ENCODE peak calls at places on chromosomes 2 and 18, in nine cellular contexts. W, H, X, A, F, I, O, M and U are unnamed samples.

GRCh38 chr2:205175831-205176230 is 506.5 kb upstream of the NRP2 start:
- DNase-seq in W (no peak), O (no peak), I (no peak), F (no peak), H (no peak), M (no peak), A (no peak), X (no peak), U (no peak)

GRCh38 chr2:172996387-172996961 is 79.2 kb upstream of the MAP3K20 start:
- DNase-seq in O (no peak), F (no peak), H (no peak), I (no peak), W (peak), A (no peak), X (no peak), M (no peak), U (no peak)

GRCh38 chr18:37294951-37295350 is 270.6 kb downstream of the CELF4 start:
- DNase-seq in M (peak), O (peak), H (no peak), W (no peak), F (no peak), I (peak), A (peak), X (no peak), U (peak)

GRCh38 chr2:121210691-121211090 is 74.3 kb downstream of the TFCP2L1 start:
- DNase-seq in F (no peak), H (peak), M (no peak), O (no peak), W (peak), A (no peak), I (no peak), X (no peak), U (no peak)

GRCh38 chr2:88055049-88055435 is 541 bp downstream of the KRCC1 start:
- DNase-seq in X (peak), H (no peak), O (no peak), M (no peak), F (no peak), I (no peak), A (peak), W (no peak), U (no peak)

GRCh38 chr18:58891753-58892152 is 27.1 kb downstream of the ZNF532 start:
- DNase-seq in F (no peak), X (no peak), W (no peak), M (no peak), I (no peak), O (no peak), H (no peak), A (no peak), U (no peak)

GRCh38 chr2:128756372-128756730 is 437.7 kb upstream of the HS6ST1 start:
- DNase-seq in H (no peak), M (no peak), W (no peak), A (peak), F (no peak), I (no peak), X (no peak), O (peak), U (no peak)

GRCh38 chr2:168529054-168529833 is 73.2 kb downstream of the CERS6 start:
- DNase-seq in M (no peak), A (no peak), I (no peak), H (no peak), W (peak), F (no peak), O (no peak), X (no peak), U (no peak)

GRCh38 chr18:75160315-75160714 is 48.6 kb downstream of the PTGR3 start:
- DNase-seq in F (no peak), H (no peak), W (no peak), X (no peak), M (peak), I (no peak), O (no peak), A (no peak), U (no peak)

GRCh38 chr18:23935804-23936203 is 78.8 kb upstream of the TTC39C start:
- DNase-seq in M (no peak), A (no peak), X (no peak), H (no peak), W (no peak), O (no peak), I (no peak), F (no peak), U (no peak)

GRCh38 chr2:238095143-238095542 is 5.0 kb upstream of the ESPNL start:
- DNase-seq in H (no peak), I (no peak), O (no peak), F (no peak), A (no peak), W (no peak), X (no peak), M (no peak), U (no peak)

GRCh38 chr2:148614332-148615049 is 30.1 kb upstream of the EPC2 start:
- DNase-seq in I (no peak), A (peak), W (peak), M (peak), O (no peak), F (peak), X (no peak), H (peak), U (no peak)

GRCh38 chr18:60053747-60054304 is 154.0 kb downstream of the PMAIP1 start:
- DNase-seq in M (no peak), X (no peak), F (peak), I (no peak), W (peak), H (peak), O (no peak), A (peak), U (no peak)

GRCh38 chr2:233387667-233388528 is 33.6 kb downstream of the DGKD start:
- DNase-seq in W (peak), O (no peak), M (no peak), F (peak), I (no peak), X (peak), H (no peak), A (peak), U (no peak)

GRCh38 chr2:242075163-242075562 is 205.6 kb downstream of the RTP5 start:
- DNase-seq in M (no peak), X (no peak), A (peak), I (no peak), W (peak), F (peak), O (no peak), H (peak), U (no peak)

GRCh38 chr2:64731746-64732145 is 78.0 kb upstream of the SERTAD2 start:
- DNase-seq in W (no peak), X (no peak), A (no peak), F (no peak), H (no peak), I (no peak), M (no peak), O (no peak), U (no peak)

GRCh38 chr18:493974-494601 is 6.4 kb downstream of the COLEC12 start:
- DNase-seq in W (no peak), X (no peak), F (no peak), O (no peak), I (no peak), A (no peak), M (no peak), H (no peak), U (no peak)

GRCh38 chr2:105244443-105244842 is 2.9 kb downstream of the GPR45 start:
- DNase-seq in H (no peak), I (no peak), O (no peak), M (no peak), W (no peak), A (no peak), F (no peak), X (no peak), U (no peak)

GRCh38 chr2:11234309-11234708 is 79.0 kb downstream of the SLC66A3 start:
- DNase-seq in I (no peak), A (peak), X (no peak), H (no peak), F (no peak), M (no peak), W (no peak), O (no peak), U (no peak)

GRCh38 chr18:54223568-54224241 is 764 bp downstream of the MBD2 start:
- DNase-seq in H (peak), X (peak), M (peak), I (no peak), W (peak), F (peak), A (peak), O (peak), U (peak)

GRCh38 chr2:177171418-177171865 is 41.2 kb upstream of the HNRNPA3 start:
- DNase-seq in A (no peak), I (no peak), M (no peak), O (no peak), W (no peak), H (no peak), F (no peak), X (no peak), U (no peak)

GRCh38 chr2:67823726-67824125 is 239.1 kb downstream of the C1D start:
- DNase-seq in I (no peak), W (no peak), F (no peak), X (no peak), M (no peak), A (no peak), H (no peak), O (no peak), U (no peak)

GRCh38 chr2:104378853-104379374 is 475.0 kb upstream of the POU3F3 start:
- DNase-seq in A (no peak), I (no peak), F (peak), W (no peak), O (no peak), H (no peak), M (no peak), X (no peak), U (peak)

GRCh38 chr2:37459095-37459981 is 114.9 kb downstream of the QPCT start:
- DNase-seq in W (peak), O (no peak), X (no peak), F (peak), A (peak), I (no peak), H (no peak), M (no peak), U (no peak)

GRCh38 chr2:143263045-143263625 is 133.9 kb downstream of the ARHGAP15 start:
- DNase-seq in A (no peak), O (no peak), W (no peak), I (no peak), M (peak), X (no peak), F (no peak), H (no peak), U (no peak)
- TF ChIP-seq CTCF in A (peak), O (peak), W (peak), I (no peak), M (peak), X (no peak), F (no peak), H (no peak), U (no peak)

GRCh38 chr2:234526711-234527110 is 29.8 kb upstream of the ARL4C start:
- DNase-seq in F (no peak), I (no peak), W (no peak), O (no peak), A (no peak), X (no peak), M (no peak), H (no peak), U (no peak)

GRCh38 chr2:234534515-234534914 is 37.6 kb upstream of the ARL4C start:
- DNase-seq in O (no peak), X (no peak), W (no peak), I (no peak), M (no peak), F (no peak), A (no peak), H (no peak), U (no peak)

GRCh38 chr2:234533631-234534030 is 36.8 kb upstream of the ARL4C start:
- DNase-seq in M (no peak), F (no peak), X (no peak), O (peak), H (no peak), A (no peak), I (no peak), W (no peak), U (no peak)

GRCh38 chr2:234528410-234529150 is 31.7 kb upstream of the ARL4C start:
- DNase-seq in O (no peak), W (no peak), X (no peak), M (no peak), H (no peak), F (no peak), A (no peak), I (no peak), U (no peak)
- TF ChIP-seq CTCF in O (no peak), W (no peak), X (no peak), M (no peak), H (no peak), F (no peak), A (no peak), I (no peak), U (no peak)

GRCh38 chr2:192029089-192029488 is 165.6 kb downstream of the TMEFF2 start:
- DNase-seq in W (peak), F (no peak), I (no peak), M (peak), A (peak), X (no peak), O (peak), H (peak), U (peak)
- TF ChIP-seq CTCF in W (peak), F (peak), I (peak), M (peak), A (peak), X (no peak), O (no peak), H (no peak), U (no peak)

GRCh38 chr2:126749537-126749936 is 93.6 kb downstream of the GYPC start:
- DNase-seq in I (no peak), W (no peak), X (no peak), O (no peak), M (no peak), F (no peak), H (no peak), A (peak), U (no peak)
- TF ChIP-seq CTCF in I (peak), W (peak), X (no peak), O (no peak), M (no peak), F (peak), H (no peak), A (peak), U (peak)

GRCh38 chr2:197256021-197256420 is 54.6 kb downstream of the ANKRD44 start:
- DNase-seq in H (no peak), M (no peak), F (no peak), W (no peak), A (no peak), O (no peak), X (no peak), I (no peak), U (no peak)
- TF ChIP-seq CTCF in H (no peak), M (no peak), F (no peak), W (no peak), A (no peak), O (no peak), X (no peak), I (no peak), U (no peak)

GRCh38 chr2:110819711-110820110 is 87.3 kb downstream of the ACOXL start:
- DNase-seq in X (no peak), W (no peak), H (no peak), M (no peak), F (no peak), I (no peak), O (no peak), A (no peak), U (no peak)

GRCh38 chr2:110816404-110817365 is 84.3 kb downstream of the ACOXL start:
- DNase-seq in O (no peak), X (no peak), W (no peak), I (no peak), A (no peak), H (no peak), M (no peak), F (no peak), U (no peak)

GRCh38 chr2:110815938-110816337 is 83.6 kb downstream of the ACOXL start:
- DNase-seq in O (no peak), A (no peak), H (no peak), X (no peak), W (no peak), F (no peak), I (no peak), M (no peak), U (no peak)

GRCh38 chr2:110820128-110820527 is 87.8 kb downstream of the ACOXL start:
- DNase-seq in O (no peak), A (no peak), H (no peak), M (no peak), F (no peak), W (no peak), I (no peak), X (no peak), U (no peak)

DNA sequence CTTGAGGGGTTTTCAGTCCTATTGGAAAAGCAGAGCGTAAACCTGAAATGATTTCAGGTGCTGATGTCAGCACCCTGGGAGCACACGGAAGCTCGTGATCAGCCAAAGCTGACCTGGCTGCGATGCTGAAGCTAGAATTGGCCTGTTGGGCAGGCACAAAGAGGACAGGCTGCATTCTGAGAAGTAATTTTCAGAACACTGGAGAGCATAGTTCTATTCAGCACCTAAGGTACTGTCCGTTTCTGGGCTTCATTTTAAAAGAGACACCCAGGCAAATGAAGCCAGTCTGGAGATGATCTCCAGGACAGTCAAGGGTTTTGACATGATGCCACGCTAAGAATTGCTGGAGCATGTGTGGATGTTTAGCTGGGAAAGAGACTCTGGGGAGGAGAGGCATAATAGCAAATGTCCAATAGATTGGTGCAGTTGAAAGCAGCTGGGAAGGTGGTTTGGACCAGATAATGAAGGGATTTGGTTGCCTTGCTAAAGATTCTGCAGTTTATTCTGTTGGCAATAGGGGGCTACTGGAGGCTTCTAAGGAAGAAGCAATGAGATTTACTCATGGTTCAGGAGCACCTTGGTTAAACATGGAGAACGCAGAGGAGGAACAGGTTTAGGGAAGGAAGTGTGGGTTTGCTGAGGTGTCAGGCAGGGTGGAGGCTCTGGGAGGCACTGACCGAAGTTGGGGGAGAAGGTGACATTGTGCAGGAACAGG is 86.6 kb downstream of the ACOXL start:
- DNase-seq in A (no peak), O (no peak), H (no peak), F (no peak), I (no peak), W (no peak), M (no peak), X (no peak), U (no peak)
- TF ChIP-seq CTCF in A (peak), O (no peak), H (no peak), F (peak), I (peak), W (no peak), M (no peak), X (no peak), U (peak)

DNA sequence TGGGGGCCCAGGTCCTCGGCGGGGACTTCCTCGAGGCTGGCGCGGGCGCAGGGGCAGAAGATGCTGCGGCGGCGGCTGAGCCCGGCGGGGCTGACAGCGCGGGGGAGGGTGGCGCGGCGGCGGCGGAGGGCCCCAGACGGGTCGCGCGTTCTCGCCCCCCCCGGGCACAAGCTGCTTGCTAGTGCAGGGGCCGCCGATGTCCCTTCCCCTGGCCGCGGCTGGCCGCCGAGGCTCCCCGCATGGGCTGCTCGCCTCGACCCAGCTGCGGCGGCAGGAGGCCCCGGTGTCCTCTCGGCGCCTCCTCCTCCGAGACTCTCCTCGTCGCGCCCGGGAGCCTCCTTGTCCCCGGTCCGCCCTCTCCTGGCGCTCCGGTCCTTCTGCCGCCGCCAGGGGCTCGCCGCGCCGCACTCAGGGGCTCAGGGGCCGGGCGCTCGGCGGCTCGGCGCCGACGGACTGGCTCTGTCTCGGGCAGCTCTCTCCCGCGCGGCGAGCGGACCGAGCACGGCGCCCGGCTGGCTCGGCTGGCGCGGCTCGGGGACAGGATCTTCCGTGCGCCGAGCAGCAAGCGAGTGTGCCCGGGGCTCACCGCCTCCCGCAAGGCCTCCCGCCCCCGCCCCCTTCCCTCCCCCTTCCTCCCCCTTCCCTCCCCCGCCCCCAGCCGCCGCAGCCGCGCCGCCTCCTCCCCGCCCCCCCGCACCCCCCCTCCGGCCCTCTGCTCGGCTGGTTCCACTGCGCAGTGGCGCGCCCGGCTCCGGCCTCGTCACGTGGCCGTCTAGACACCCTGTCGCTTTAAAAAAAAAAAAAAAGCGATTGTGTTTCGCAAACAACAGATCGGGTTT is 902 bp upstream of the SMAD7 start:
- DNase-seq in W (peak), A (peak), I (no peak), H (no peak), X (peak), F (peak), M (peak), O (peak), U (peak)
- TF ChIP-seq CTCF in W (peak), A (no peak), I (peak), H (no peak), X (no peak), F (peak), M (no peak), O (peak), U (no peak)

DNA sequence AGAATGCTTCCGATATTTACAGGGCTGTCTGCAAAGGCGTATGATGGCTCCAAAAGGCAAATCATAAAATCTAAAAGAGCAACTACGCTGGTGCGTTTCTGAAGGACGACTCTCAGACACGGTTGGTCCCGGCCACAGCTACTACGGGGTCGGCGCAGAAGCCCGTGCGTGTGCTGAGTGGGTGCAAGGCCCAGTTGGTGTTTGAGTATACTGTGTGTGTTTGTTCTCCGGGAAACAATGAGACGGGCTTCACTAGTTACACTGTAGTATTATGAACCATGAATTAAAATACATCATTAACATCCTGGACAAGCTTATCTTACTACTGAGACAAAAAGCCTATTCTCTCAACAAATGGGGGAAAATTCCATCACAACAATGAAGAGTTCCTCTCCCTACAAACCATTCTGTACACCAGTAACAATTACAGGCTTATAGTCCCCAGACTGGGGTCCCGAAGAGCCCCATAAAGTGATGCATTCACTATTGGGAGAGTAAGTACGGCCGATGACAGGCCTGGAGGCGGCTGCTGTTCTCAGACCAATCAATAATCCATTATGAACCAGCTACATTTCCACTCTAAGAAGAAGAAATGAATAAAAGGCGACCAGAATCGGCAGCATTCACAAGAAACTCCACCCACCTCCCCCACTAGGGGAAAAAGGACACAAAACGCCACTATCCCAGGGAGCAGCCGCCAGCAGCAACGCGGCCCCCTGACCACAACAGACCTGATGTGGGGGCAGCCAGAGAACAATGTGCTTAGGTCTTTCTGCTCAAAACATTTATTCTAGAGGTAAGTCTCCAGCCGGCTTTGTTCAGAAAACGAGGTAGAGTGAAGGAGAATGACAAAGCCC is 43.3 kb downstream of the ZNF516 start:
- DNase-seq in M (no peak), A (no peak), F (no peak), X (peak), I (no peak), H (no peak), W (no peak), O (peak), U (peak)
- TF ChIP-seq CTCF in M (no peak), A (no peak), F (peak), X (no peak), I (peak), H (no peak), W (peak), O (peak), U (no peak)

GRCh38 chr2:108384662-108385393 is 7.1 kb downstream of the SULT1C4 start:
- DNase-seq in I (no peak), W (no peak), O (no peak), X (no peak), M (no peak), H (no peak), F (no peak), A (no peak), U (no peak)

GRCh38 chr2:108385411-108386071 is 7.8 kb downstream of the SULT1C4 start:
- DNase-seq in F (no peak), W (no peak), X (no peak), M (no peak), O (no peak), I (no peak), A (no peak), H (no peak), U (no peak)

GRCh38 chr2:108388045-108388444 is 10.3 kb downstream of the SULT1C4 start:
- DNase-seq in X (no peak), W (peak), I (no peak), A (no peak), H (no peak), M (no peak), F (no peak), O (no peak), U (no peak)

GRCh38 chr2:108382196-108382595 is 4.4 kb downstream of the SULT1C4 start:
- DNase-seq in F (no peak), A (no peak), W (no peak), H (no peak), O (no peak), X (no peak), M (no peak), I (no peak), U (no peak)

GRCh38 chr2:108383146-108383830 is 5.5 kb downstream of the SULT1C4 start:
- DNase-seq in F (no peak), H (no peak), A (no peak), X (no peak), I (no peak), M (no peak), W (peak), O (no peak), U (no peak)
- TF ChIP-seq CTCF in F (peak), H (no peak), A (peak), X (no peak), I (no peak), M (no peak), W (peak), O (no peak), U (no peak)